ENCODE peak calls at places on chromosomes 6 and 20, in four cellular contexts. I, J, Y and R are unnamed samples.

GRCh38 chr20:14573676-14574075 is 236.3 kb upstream of the FLRT3 start:
- DNase-seq in J (no peak), Y (no peak), I (no peak), R (no peak)

GRCh38 chr20:62427172-62428007 is at the start of gene RBBP8NL:
- DNase-seq in Y (no peak), J (no peak), I (no peak), R (peak)

GRCh38 chr20:50580016-50580747 is 70.0 kb downstream of the PTPN1 start:
- DNase-seq in I (peak), Y (peak), J (peak), R (peak)

GRCh38 chr6:169157474-169158181 is 96.0 kb downstream of the THBS2 start:
- DNase-seq in Y (no peak), I (no peak), J (no peak), R (no peak)

GRCh38 chr6:21294144-21294543 is 299.4 kb upstream of the SOX4 start:
- DNase-seq in J (no peak), I (no peak), Y (no peak), R (no peak)

GRCh38 chr6:24228681-24229255 is 102.8 kb downstream of the NRSN1 start:
- DNase-seq in I (peak), J (no peak), Y (no peak), R (no peak)

GRCh38 chr6:26269406-26270120 is 95.4 kb upstream of the BTN3A2 start:
- DNase-seq in I (no peak), Y (no peak), J (no peak), R (no peak)

GRCh38 chr20:5779071-5779470 is 28.9 kb downstream of the SHLD1 start:
- DNase-seq in I (no peak), Y (no peak), J (no peak), R (no peak)

GRCh38 chr20:14453259-14453658 is 115.8 kb upstream of the FLRT3 start:
- DNase-seq in I (no peak), J (no peak), Y (no peak), R (no peak)

GRCh38 chr6:82705579-82705978 is 342.0 kb downstream of the TPBG start:
- DNase-seq in I (no peak), J (no peak), Y (no peak), R (no peak)

GRCh38 chr20:24934101-24934661 is 14.9 kb upstream of the CST7 start:
- DNase-seq in I (no peak), Y (no peak), J (no peak), R (no peak)

GRCh38 chr6:156359912-156360311 is 417.3 kb upstream of the ARID1B start:
- DNase-seq in Y (no peak), I (no peak), J (no peak), R (no peak)
- TF ChIP-seq CTCF in Y (no peak), I (no peak), J (no peak), R (no peak)

DNA sequence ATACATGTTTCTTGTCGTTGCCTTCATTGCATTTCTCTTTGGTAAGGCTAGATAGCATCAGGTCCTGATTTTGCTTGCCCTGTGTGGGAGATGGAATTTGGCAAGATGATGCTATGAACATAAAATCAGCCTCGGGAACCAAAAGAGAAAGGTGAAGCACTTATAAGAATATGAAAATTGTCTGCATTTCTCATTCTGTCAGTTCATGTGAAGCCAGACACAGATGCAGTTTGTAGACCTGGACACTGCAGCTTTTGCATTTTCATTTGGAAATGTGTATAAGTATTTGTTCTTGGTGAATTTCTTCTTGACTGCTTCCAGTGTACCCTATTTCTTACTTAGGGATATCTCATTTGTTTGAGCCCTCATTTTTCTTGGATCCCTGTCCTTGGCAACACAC is 1.3 kb downstream of the YWHAB start:
- DNase-seq in Y (no peak), J (no peak), I (no peak), R (no peak)
- H3K4me3 ChIP-seq in Y (peak), J (peak), I (peak), R (peak)

GRCh38 chr6:132797975-132798819 is at the start of gene SLC18B1:
- DNase-seq in Y (peak), J (peak), I (peak), R (peak)
- TF ChIP-seq POLR2A in Y (no peak), J (no peak), I (no peak), R (no peak)

DNA sequence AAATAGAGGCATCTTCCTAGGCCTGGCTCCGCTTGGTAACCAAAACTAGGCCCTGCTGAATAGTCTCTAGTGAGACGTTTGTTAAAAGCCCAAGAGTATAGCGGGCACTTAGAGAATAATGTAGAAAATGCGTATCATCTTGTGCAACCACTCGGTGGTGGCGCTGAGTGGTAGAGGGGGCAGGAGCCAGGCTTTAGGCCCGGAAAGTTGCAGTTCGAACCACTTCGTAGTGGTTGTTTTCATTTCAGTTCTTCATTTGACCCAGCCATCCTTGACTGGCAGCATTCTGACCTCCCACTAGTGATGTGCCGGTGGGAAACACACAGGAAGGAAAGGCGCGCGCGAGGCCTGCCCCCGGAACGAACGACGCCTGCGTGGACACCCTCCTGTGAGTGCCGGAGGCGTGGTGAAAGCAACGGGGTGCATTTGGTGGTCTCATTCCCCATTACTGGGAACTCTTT is 18.0 kb downstream of the GPX5 start:
- DNase-seq in J (no peak), I (no peak), Y (no peak), R (no peak)
- TF ChIP-seq CTCF in J (no peak), I (no peak), Y (no peak), R (no peak)

DNA sequence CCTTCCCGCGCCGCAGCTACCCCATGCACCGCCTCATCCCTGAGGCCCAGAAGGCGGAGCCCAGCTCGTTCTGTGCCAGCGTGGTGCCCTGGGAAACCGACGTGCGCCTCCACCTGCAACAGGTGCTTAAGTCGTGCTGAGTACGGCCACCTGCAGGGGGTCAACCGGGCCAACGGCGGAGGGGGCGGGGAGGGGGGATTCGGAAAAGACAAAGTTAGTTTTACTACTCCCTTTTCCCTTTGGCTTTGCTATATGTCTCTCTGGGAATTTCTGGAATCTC is 168.9 kb downstream of the CDK19 start:
- DNase-seq in Y (no peak), J (no peak), I (no peak), R (no peak)
- H3K4me3 ChIP-seq in Y (no peak), J (no peak), I (no peak), R (no peak)

GRCh38 chr6:42879372-42880239 is at the start of gene RPL7L1:
- DNase-seq in J (peak), Y (peak), I (peak), R (peak)
- TF ChIP-seq POLR2A in J (peak), Y (peak), I (peak), R (peak)

GRCh38 chr20:60718743-60719142 is 533.3 kb upstream of the CDH4 start:
- DNase-seq in Y (no peak), J (no peak), I (no peak), R (no peak)

DNA sequence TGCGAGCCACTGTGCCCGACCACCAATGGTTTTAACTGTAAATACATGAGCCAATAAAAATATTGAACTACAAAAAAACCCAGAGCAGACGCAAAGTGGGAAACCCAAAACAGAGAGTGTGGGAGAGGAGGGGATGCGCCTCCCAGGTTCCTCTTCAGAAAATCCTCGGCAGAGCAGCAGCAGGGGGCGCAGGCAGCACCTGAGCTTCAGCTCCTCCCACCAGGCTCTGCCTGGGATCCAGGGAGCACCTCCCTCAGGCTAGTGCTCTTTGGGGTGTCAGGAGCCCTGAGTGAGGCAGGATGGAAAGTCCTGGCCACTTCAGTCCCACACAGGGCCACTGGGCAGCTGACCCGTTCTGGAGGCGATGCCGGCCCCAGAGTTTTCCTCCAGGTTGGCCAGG is 536.9 kb upstream of the CDH4 start:
- DNase-seq in I (no peak), J (no peak), Y (no peak), R (no peak)
- TF ChIP-seq CTCF in I (no peak), J (no peak), Y (no peak), R (no peak)